ENCODE peak calls at places on chromosomes 16 and 17, in four cellular contexts. One of them, this sample, is unnamed.

GRCh38 chr16:20300312-20301097 is 26.8 kb downstream of the GP2 start:
- DNase-seq in T-helper 1 cell: peak
- DNase-seq in gastrocnemius medialis: no peak
- DNase-seq in mucosa of descending colon: peak
- DNase-seq in this sample: no peak

GRCh38 chr17:59365383-59365981 is 34.0 kb downstream of the YPEL2 start:
- DNase-seq in mucosa of descending colon: peak
- DNase-seq in gastrocnemius medialis: no peak
- DNase-seq in T-helper 1 cell: peak
- DNase-seq in this sample: peak

GRCh38 chr17:51487947-51488346 is 227.6 kb downstream of the UTP18 start:
- DNase-seq in mucosa of descending colon: no peak
- DNase-seq in gastrocnemius medialis: no peak
- DNase-seq in T-helper 1 cell: peak
- DNase-seq in this sample: no peak

GRCh38 chr16:83002351-83003334 is 375.9 kb downstream of the CDH13 start:
- DNase-seq in T-helper 1 cell: no peak
- DNase-seq in mucosa of descending colon: no peak
- DNase-seq in gastrocnemius medialis: no peak
- DNase-seq in this sample: no peak

GRCh38 chr17:16980813-16981731 is 9.2 kb upstream of the TNFRSF13B start:
- DNase-seq in mucosa of descending colon: peak
- DNase-seq in T-helper 1 cell: no peak
- DNase-seq in gastrocnemius medialis: no peak
- DNase-seq in this sample: no peak

GRCh38 chr16:11619327-11619851 is 32.7 kb upstream of the LITAF start:
- DNase-seq in gastrocnemius medialis: no peak
- DNase-seq in mucosa of descending colon: no peak
- DNase-seq in T-helper 1 cell: peak
- DNase-seq in this sample: peak

GRCh38 chr16:8861563-8862308 is 7.1 kb downstream of the CARHSP1 start:
- DNase-seq in mucosa of descending colon: no peak
- DNase-seq in T-helper 1 cell: no peak
- DNase-seq in gastrocnemius medialis: no peak
- DNase-seq in this sample: no peak

GRCh38 chr17:6894206-6894528 is 62.6 kb upstream of the TEKT1 start:
- DNase-seq in T-helper 1 cell: peak
- DNase-seq in gastrocnemius medialis: no peak
- DNase-seq in mucosa of descending colon: no peak
- DNase-seq in this sample: no peak

GRCh38 chr17:4934173-4934979 is 2.3 kb downstream of the GP1BA start:
- DNase-seq in T-helper 1 cell: no peak
- DNase-seq in gastrocnemius medialis: no peak
- DNase-seq in mucosa of descending colon: peak
- DNase-seq in this sample: peak

GRCh38 chr17:57481901-57482300 is 225.6 kb downstream of the MSI2 start:
- DNase-seq in mucosa of descending colon: no peak
- DNase-seq in gastrocnemius medialis: no peak
- DNase-seq in T-helper 1 cell: no peak
- DNase-seq in this sample: no peak

GRCh38 chr16:35557731-35558130 is 2098.3 kb downstream of the TP53TG3F start:
- DNase-seq in mucosa of descending colon: no peak
- DNase-seq in T-helper 1 cell: no peak
- DNase-seq in gastrocnemius medialis: no peak
- DNase-seq in this sample: no peak

GRCh38 chr16:4454618-4455017 is 19.8 kb downstream of the NMRAL1 start:
- DNase-seq in gastrocnemius medialis: no peak
- DNase-seq in T-helper 1 cell: no peak
- DNase-seq in mucosa of descending colon: no peak
- DNase-seq in this sample: no peak

GRCh38 chr17:38588775-38589174 is 17.0 kb downstream of the SRCIN1 start:
- DNase-seq in T-helper 1 cell: no peak
- DNase-seq in gastrocnemius medialis: no peak
- DNase-seq in mucosa of descending colon: no peak
- DNase-seq in this sample: no peak

GRCh38 chr16:12098429-12099310 is 122.1 kb downstream of the SNX29 start:
- DNase-seq in T-helper 1 cell: no peak
- DNase-seq in mucosa of descending colon: no peak
- DNase-seq in gastrocnemius medialis: no peak
- DNase-seq in this sample: no peak

GRCh38 chr17:82862758-82863645 is 23.2 kb upstream of the ZNF750 start:
- DNase-seq in gastrocnemius medialis: no peak
- DNase-seq in mucosa of descending colon: no peak
- DNase-seq in T-helper 1 cell: no peak
- DNase-seq in this sample: no peak

GRCh38 chr16:82439678-82440293 is 187.0 kb upstream of the CDH13 start:
- DNase-seq in mucosa of descending colon: peak
- DNase-seq in T-helper 1 cell: no peak
- DNase-seq in gastrocnemius medialis: no peak
- DNase-seq in this sample: no peak

GRCh38 chr16:67278773-67279295 is 498 bp upstream of the PLEKHG4 start:
- DNase-seq in T-helper 1 cell: peak
- DNase-seq in mucosa of descending colon: peak
- DNase-seq in gastrocnemius medialis: no peak
- DNase-seq in this sample: peak

GRCh38 chr16:72664122-72664479 is 383.8 kb downstream of the ZFHX3 start:
- DNase-seq in mucosa of descending colon: no peak
- DNase-seq in gastrocnemius medialis: no peak
- DNase-seq in T-helper 1 cell: no peak
- DNase-seq in this sample: no peak

GRCh38 chr17:63407741-63408330 is 38.3 kb downstream of the CYB561 start:
- DNase-seq in mucosa of descending colon: no peak
- DNase-seq in T-helper 1 cell: no peak
- DNase-seq in gastrocnemius medialis: no peak
- DNase-seq in this sample: no peak